ENCODE peak calls at places on chromosomes 7 and 10, in four cellular contexts. M, U, Y and I are unnamed samples.
A peak's percentile ranks its signal among the peaks of the same experiment; 100 is the strongest.

GRCh38 chr10:51700228-51700835 is 937 bp upstream of the CSTF2T start:
- DNase-seq in M (no peak), U (no peak), Y (no peak), I (no peak)

GRCh38 chr7:53984776-53985175 is 557.4 kb upstream of the VSTM2A start:
- DNase-seq in M (no peak), U (no peak), Y (no peak), I (no peak)

GRCh38 chr7:40311307-40311706 is 176.5 kb downstream of the SUGCT start:
- DNase-seq in M (no peak), U (no peak), Y (no peak), I (no peak)

GRCh38 chr7:8063706-8064297 is 95.2 kb downstream of the GLCCI1 start:
- DNase-seq in M (no peak), U (no peak), Y (no peak), I (no peak)

GRCh38 chr7:24199978-24200377 is 84.0 kb upstream of the NPY start:
- DNase-seq in M (no peak), U (no peak), Y (no peak), I (no peak)

GRCh38 chr10:59880976-59881510 is 25.3 kb downstream of the CCDC6 start:
- DNase-seq in M (no peak), U (no peak), Y (no peak), I (no peak)

GRCh38 chr10:121092341-121093099 is 241.4 kb downstream of the WDR11 start:
- DNase-seq in M (no peak), U (no peak), Y (no peak), I (no peak)

GRCh38 chr7:83301416-83301815 is 138.7 kb upstream of the PCLO start:
- DNase-seq in M (no peak), U (no peak), Y (no peak), I (no peak)

GRCh38 chr7:157596026-157596425 is 259.2 kb downstream of the DNAJB6 start:
- DNase-seq in M (no peak), U (no peak), Y (no peak), I (no peak)

GRCh38 chr10:100531761-100532160 is 2.1 kb upstream of the NDUFB8 start:
- DNase-seq in M (no peak), U (no peak), Y (no peak), I (no peak)

GRCh38 chr7:14754631-14755030 is 147.9 kb downstream of the DGKB start:
- DNase-seq in M (no peak), U (no peak), Y (no peak), I (no peak)

GRCh38 chr10:63935705-63936104 is 414.5 kb downstream of the REEP3 start:
- DNase-seq in M (no peak), U (no peak), Y (no peak), I (no peak)
- TF ChIP-seq CTCF in M (no peak), U (no peak), Y (peak; percentile 41), I (no peak)

GRCh38 chr10:61784354-61785131 is 117.0 kb upstream of the ARID5B start:
- DNase-seq in M (no peak), U (no peak), Y (no peak), I (no peak)
- TF ChIP-seq CTCF in M (no peak), U (no peak), Y (no peak), I (no peak)

GRCh38 chr10:80924063-80924952 is 386.6 kb downstream of the SH2D4B start:
- DNase-seq in M (no peak), U (peak; percentile 77), Y (peak; percentile 73), I (no peak)
- TF ChIP-seq CTCF in M (peak; percentile 30), U (peak; percentile 73), Y (peak; percentile 88), I (no peak)

GRCh38 chr10:104254493-104255243 is at the start of gene GSTO1:
- DNase-seq in M (peak; percentile 33), U (peak; percentile 67), Y (peak; percentile 34), I (peak; percentile 57)
- TF ChIP-seq CTCF in M (no peak), U (no peak), Y (no peak), I (no peak)

DNA sequence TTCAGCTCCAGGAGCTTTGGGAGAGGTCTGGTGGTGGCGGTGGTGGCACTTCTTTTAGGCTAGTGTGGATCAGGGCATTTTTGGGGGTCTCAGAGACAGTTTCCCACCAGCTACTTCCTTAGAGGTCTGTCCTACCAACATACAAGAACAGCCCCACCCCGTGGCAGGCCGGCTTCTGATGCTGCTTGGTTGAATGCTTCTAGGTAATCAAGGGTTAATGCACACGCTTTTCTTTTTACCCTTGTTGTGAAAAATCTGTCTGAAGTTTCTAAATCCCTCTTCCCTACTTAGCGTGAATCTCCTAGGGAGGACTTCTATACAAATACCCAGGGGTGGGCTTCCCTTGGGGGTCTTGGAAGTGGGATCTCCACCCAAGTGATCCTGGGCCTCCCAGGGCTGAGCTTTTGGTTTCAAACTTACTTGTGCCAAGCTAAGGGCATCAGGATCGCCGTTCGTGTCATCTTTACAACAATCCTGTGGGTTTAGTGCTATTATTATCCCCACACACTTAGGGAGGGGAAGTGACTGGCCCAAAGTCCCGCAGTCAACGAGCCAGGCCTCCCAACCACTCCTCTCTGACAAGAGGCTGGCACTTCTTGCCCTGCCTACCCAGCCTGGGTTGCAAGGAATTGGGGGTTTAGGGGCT is 1.7 kb downstream of the SH2B2 start:
- DNase-seq in M (no peak), U (no peak), Y (no peak), I (no peak)
- TF ChIP-seq CTCF in M (no peak), U (no peak), Y (no peak), I (no peak)

GRCh38 chr7:106964455-106964854 is 80.0 kb upstream of the PRKAR2B start:
- DNase-seq in M (no peak), U (no peak), Y (no peak), I (no peak)
- TF ChIP-seq CTCF in M (no peak), U (no peak), Y (no peak), I (no peak)